ENCODE peak calls at places on chromosome 7, in six cellular contexts. E, A, X, R, D and I are unnamed samples.

GRCh38 chr7:150923191-150923590 is 54.9 kb downstream of the KCNH2 start:
- DNase-seq in E (no peak), A (no peak), X (no peak), R (no peak), D (no peak), I (peak)

GRCh38 chr7:84701524-84702306 is 485.1 kb downstream of the SEMA3D start:
- DNase-seq in E (no peak), A (no peak), X (peak), R (no peak), D (no peak), I (peak)

GRCh38 chr7:134619627-134620331 is 26.9 kb upstream of the BPGM start:
- DNase-seq in E (no peak), A (no peak), X (no peak), R (no peak), D (no peak), I (no peak)

GRCh38 chr7:131618391-131618790 is 62.0 kb upstream of the PODXL start:
- DNase-seq in E (no peak), A (no peak), X (no peak), R (no peak), D (no peak), I (peak)

GRCh38 chr7:98116656-98117461 is 10.2 kb downstream of the LMTK2 start:
- DNase-seq in E (no peak), A (no peak), X (no peak), R (no peak), D (no peak), I (no peak)

GRCh38 chr7:156059374-156059773 is 247.1 kb upstream of the SHH start:
- DNase-seq in E (no peak), A (no peak), X (peak), R (no peak), D (no peak), I (no peak)

GRCh38 chr7:101121996-101122932 is 4.6 kb upstream of the SERPINE1 start:
- DNase-seq in E (no peak), A (no peak), X (peak), R (peak), D (no peak), I (peak)

GRCh38 chr7:149725426-149725821 is 48.0 kb downstream of the ZNF467 start:
- DNase-seq in E (no peak), A (no peak), X (peak), R (no peak), D (no peak), I (peak)

GRCh38 chr7:17056491-17057142 is 174.8 kb upstream of the AGR3 start:
- DNase-seq in E (no peak), A (no peak), X (no peak), R (no peak), D (no peak), I (no peak)

GRCh38 chr7:106021211-106022067 is 58.4 kb downstream of the CDHR3 start:
- DNase-seq in E (no peak), A (no peak), X (no peak), R (peak), D (no peak), I (peak)

GRCh38 chr7:106126170-106126938 is 14.2 kb upstream of the SYPL1 start:
- DNase-seq in E (peak), A (peak), X (peak), R (no peak), D (no peak), I (no peak)

GRCh38 chr7:158973440-158973839 is 117.1 kb downstream of the DYNC2I1 start:
- DNase-seq in E (peak), A (peak), X (no peak), R (peak), D (peak), I (peak)